ENCODE peak calls at places on chromosomes 4 and X, in nine cellular contexts. One of them, this sample, is unnamed.

GRCh38 chrX:130704053-130705038 is 198.7 kb downstream of the ENOX2 start:
- DNase-seq in GM20000: no peak
- DNase-seq in PC-3: peak; percentile 66
- DNase-seq in A673: no peak
- DNase-seq in psoas muscle: no peak
- DNase-seq in HepG2: peak; percentile 66
- DNase-seq in choroid plexus epithelial cell: peak; percentile 47
- DNase-seq in Calu3: no peak
- DNase-seq in fibroblast of the aortic adventitia: peak; percentile 68
- DNase-seq in this sample: no peak

GRCh38 chr4:80240976-80241375 is 25.5 kb upstream of the FGF5 start:
- DNase-seq in psoas muscle: no peak
- DNase-seq in choroid plexus epithelial cell: no peak
- DNase-seq in fibroblast of the aortic adventitia: peak; percentile 50
- DNase-seq in HepG2: no peak
- DNase-seq in GM20000: no peak
- DNase-seq in Calu3: no peak
- DNase-seq in A673: peak; percentile 1
- DNase-seq in PC-3: no peak
- DNase-seq in this sample: no peak

GRCh38 chr4:40306991-40307390 is 28.1 kb upstream of the CHRNA9 start:
- DNase-seq in Calu3: no peak
- DNase-seq in choroid plexus epithelial cell: no peak
- DNase-seq in PC-3: no peak
- DNase-seq in GM20000: no peak
- DNase-seq in A673: no peak
- DNase-seq in fibroblast of the aortic adventitia: no peak
- DNase-seq in psoas muscle: no peak
- DNase-seq in HepG2: no peak
- DNase-seq in this sample: no peak

GRCh38 chr4:17059192-17059634 is 160.8 kb upstream of the LDB2 start:
- DNase-seq in fibroblast of the aortic adventitia: peak; percentile 93
- DNase-seq in PC-3: no peak
- DNase-seq in choroid plexus epithelial cell: peak; percentile 36
- DNase-seq in A673: peak; percentile 19
- DNase-seq in Calu3: no peak
- DNase-seq in GM20000: no peak
- DNase-seq in HepG2: no peak
- DNase-seq in psoas muscle: peak; percentile 27
- DNase-seq in this sample: no peak

GRCh38 chrX:22594771-22595170 is 322.1 kb downstream of the CBLL2 start:
- DNase-seq in fibroblast of the aortic adventitia: no peak
- DNase-seq in psoas muscle: no peak
- DNase-seq in choroid plexus epithelial cell: no peak
- DNase-seq in HepG2: no peak
- DNase-seq in Calu3: no peak
- DNase-seq in A673: peak; percentile 48
- DNase-seq in GM20000: no peak
- DNase-seq in PC-3: no peak
- DNase-seq in this sample: no peak

GRCh38 chrX:57516491-57516890 is 75.3 kb upstream of the ZXDB start:
- DNase-seq in fibroblast of the aortic adventitia: no peak
- DNase-seq in psoas muscle: no peak
- DNase-seq in PC-3: no peak
- DNase-seq in HepG2: no peak
- DNase-seq in choroid plexus epithelial cell: no peak
- DNase-seq in GM20000: no peak
- DNase-seq in A673: no peak
- DNase-seq in Calu3: no peak
- DNase-seq in this sample: no peak

GRCh38 chr4:95317124-95317820 is 231.5 kb downstream of the UNC5C start:
- DNase-seq in HepG2: no peak
- DNase-seq in Calu3: no peak
- DNase-seq in fibroblast of the aortic adventitia: no peak
- DNase-seq in GM20000: no peak
- DNase-seq in A673: no peak
- DNase-seq in PC-3: no peak
- DNase-seq in psoas muscle: no peak
- DNase-seq in choroid plexus epithelial cell: no peak
- DNase-seq in this sample: no peak

GRCh38 chrX:121562616-121563015 is 515.2 kb downstream of the GLUD2 start:
- DNase-seq in PC-3: no peak
- DNase-seq in psoas muscle: no peak
- DNase-seq in A673: no peak
- DNase-seq in Calu3: no peak
- DNase-seq in HepG2: no peak
- DNase-seq in GM20000: no peak
- DNase-seq in fibroblast of the aortic adventitia: no peak
- DNase-seq in choroid plexus epithelial cell: no peak
- DNase-seq in this sample: no peak

GRCh38 chr4:26839534-26839951 is 21.1 kb upstream of the STIM2 start:
- DNase-seq in HepG2: no peak
- DNase-seq in PC-3: peak; percentile 34
- DNase-seq in A673: peak; percentile 93
- DNase-seq in Calu3: no peak
- DNase-seq in fibroblast of the aortic adventitia: peak; percentile 56
- DNase-seq in psoas muscle: no peak
- DNase-seq in choroid plexus epithelial cell: no peak
- DNase-seq in GM20000: no peak
- DNase-seq in this sample: no peak

GRCh38 chr4:4432341-4433125 is 45.6 kb downstream of the NSG1 start:
- DNase-seq in fibroblast of the aortic adventitia: no peak
- DNase-seq in choroid plexus epithelial cell: no peak
- DNase-seq in A673: no peak
- DNase-seq in HepG2: no peak
- DNase-seq in Calu3: no peak
- DNase-seq in GM20000: no peak
- DNase-seq in psoas muscle: no peak
- DNase-seq in PC-3: no peak
- DNase-seq in this sample: no peak

GRCh38 chr4:4428966-4429875 is 42.3 kb downstream of the NSG1 start:
- DNase-seq in A673: no peak
- DNase-seq in GM20000: no peak
- DNase-seq in HepG2: no peak
- DNase-seq in choroid plexus epithelial cell: no peak
- DNase-seq in psoas muscle: no peak
- DNase-seq in Calu3: no peak
- DNase-seq in fibroblast of the aortic adventitia: no peak
- DNase-seq in PC-3: no peak
- DNase-seq in this sample: no peak

GRCh38 chr4:4427478-4427870 is 40.6 kb downstream of the NSG1 start:
- DNase-seq in fibroblast of the aortic adventitia: no peak
- DNase-seq in HepG2: no peak
- DNase-seq in psoas muscle: no peak
- DNase-seq in Calu3: no peak
- DNase-seq in PC-3: no peak
- DNase-seq in choroid plexus epithelial cell: no peak
- DNase-seq in GM20000: no peak
- DNase-seq in A673: no peak
- DNase-seq in this sample: no peak

GRCh38 chr4:4427886-4428285 is 41.0 kb downstream of the NSG1 start:
- DNase-seq in PC-3: no peak
- DNase-seq in choroid plexus epithelial cell: no peak
- DNase-seq in psoas muscle: no peak
- DNase-seq in Calu3: no peak
- DNase-seq in fibroblast of the aortic adventitia: no peak
- DNase-seq in HepG2: no peak
- DNase-seq in GM20000: no peak
- DNase-seq in A673: no peak
- DNase-seq in this sample: no peak

DNA sequence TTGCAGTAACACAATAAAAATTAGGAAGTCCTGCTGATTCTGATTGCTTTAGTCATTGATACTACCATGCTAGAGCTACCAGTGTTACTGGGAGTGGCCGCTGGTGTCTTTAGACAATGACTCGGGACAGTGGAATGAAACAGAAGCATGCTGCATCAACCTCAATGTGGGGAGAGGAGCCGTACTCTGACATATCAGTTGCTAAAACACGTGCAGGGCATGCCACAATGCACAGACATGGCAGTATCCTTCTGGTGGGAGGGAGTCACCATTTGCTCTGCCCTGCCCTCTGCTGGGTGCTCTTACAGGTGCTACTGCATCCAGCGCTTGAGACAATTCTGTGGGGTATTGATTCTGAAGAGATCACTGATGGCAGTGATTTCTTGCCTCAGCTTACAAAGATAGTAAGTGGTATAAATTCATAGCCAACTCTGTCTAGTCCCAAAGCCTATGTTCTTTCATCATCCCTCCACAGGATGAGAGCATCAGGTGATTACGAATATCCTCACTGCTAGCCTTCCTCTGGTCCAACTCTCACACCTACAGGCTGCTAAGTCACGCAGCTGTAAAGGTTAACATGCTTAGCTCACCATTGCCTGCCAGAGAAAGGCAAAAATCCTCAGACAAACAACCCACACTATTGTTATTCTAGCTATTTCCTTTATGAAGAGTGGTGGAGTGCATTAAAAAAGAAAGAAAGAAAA is 43.7 kb downstream of the NSG1 start:
- DNase-seq in GM20000: peak; percentile 63
- DNase-seq in A673: peak; percentile 71
- DNase-seq in HepG2: peak; percentile 59
- DNase-seq in PC-3: peak; percentile 54
- DNase-seq in choroid plexus epithelial cell: peak; percentile 79
- DNase-seq in psoas muscle: no peak
- DNase-seq in fibroblast of the aortic adventitia: peak; percentile 78
- DNase-seq in Calu3: peak; percentile 36
- DNase-seq in this sample: peak; percentile 58
- TF ChIP-seq CTCF in GM20000: peak; percentile 56
- TF ChIP-seq CTCF in A673: peak; percentile 79
- TF ChIP-seq CTCF in HepG2: peak; percentile 78
- TF ChIP-seq CTCF in PC-3: peak; percentile 71
- TF ChIP-seq CTCF in choroid plexus epithelial cell: peak; percentile 87
- TF ChIP-seq CTCF in psoas muscle: peak; percentile 43
- TF ChIP-seq CTCF in fibroblast of the aortic adventitia: peak; percentile 74
- TF ChIP-seq CTCF in Calu3: peak; percentile 36
- TF ChIP-seq CTCF in this sample: peak; percentile 67

GRCh38 chr4:110631582-110632505 is 9.0 kb upstream of the PITX2 start:
- DNase-seq in fibroblast of the aortic adventitia: peak; percentile 89
- DNase-seq in GM20000: peak; percentile 88
- DNase-seq in Calu3: peak; percentile 76
- DNase-seq in PC-3: peak; percentile 80
- DNase-seq in psoas muscle: peak; percentile 79
- DNase-seq in A673: peak; percentile 92
- DNase-seq in HepG2: peak; percentile 54
- DNase-seq in choroid plexus epithelial cell: peak; percentile 72
- DNase-seq in this sample: peak; percentile 81
- TF ChIP-seq CTCF in fibroblast of the aortic adventitia: peak; percentile 86
- TF ChIP-seq CTCF in GM20000: peak; percentile 82
- TF ChIP-seq CTCF in Calu3: peak; percentile 77
- TF ChIP-seq CTCF in PC-3: peak; percentile 85
- TF ChIP-seq CTCF in psoas muscle: peak; percentile 75
- TF ChIP-seq CTCF in A673: peak; percentile 97
- TF ChIP-seq CTCF in HepG2: peak; percentile 96
- TF ChIP-seq CTCF in choroid plexus epithelial cell: peak; percentile 75
- TF ChIP-seq CTCF in this sample: peak; percentile 74

GRCh38 chr4:55393461-55394320 is 2.1 kb upstream of the TMEM165 start:
- DNase-seq in fibroblast of the aortic adventitia: peak; percentile 68
- DNase-seq in psoas muscle: no peak
- DNase-seq in GM20000: no peak
- DNase-seq in PC-3: peak; percentile 90
- DNase-seq in A673: no peak
- DNase-seq in HepG2: no peak
- DNase-seq in choroid plexus epithelial cell: no peak
- DNase-seq in Calu3: no peak
- DNase-seq in this sample: no peak

GRCh38 chr4:55397024-55397520 is 1.3 kb downstream of the TMEM165 start:
- DNase-seq in fibroblast of the aortic adventitia: no peak
- DNase-seq in PC-3: peak; percentile 31
- DNase-seq in Calu3: no peak
- DNase-seq in A673: no peak
- DNase-seq in HepG2: no peak
- DNase-seq in GM20000: no peak
- DNase-seq in choroid plexus epithelial cell: peak; percentile 28
- DNase-seq in psoas muscle: peak; percentile 25
- DNase-seq in this sample: no peak

GRCh38 chr4:55396305-55397023 is 707 bp downstream of the TMEM165 start:
- DNase-seq in Calu3: peak; percentile 40
- DNase-seq in fibroblast of the aortic adventitia: peak; percentile 74
- DNase-seq in HepG2: peak; percentile 31
- DNase-seq in A673: peak; percentile 21
- DNase-seq in choroid plexus epithelial cell: peak; percentile 44
- DNase-seq in psoas muscle: peak; percentile 54
- DNase-seq in GM20000: peak; percentile 53
- DNase-seq in PC-3: peak; percentile 59
- DNase-seq in this sample: peak; percentile 43

GRCh38 chr4:55395529-55396304 is at the start of gene TMEM165:
- DNase-seq in psoas muscle: peak; percentile 91
- DNase-seq in Calu3: peak; percentile 93
- DNase-seq in A673: peak; percentile 79
- DNase-seq in fibroblast of the aortic adventitia: peak; percentile 84
- DNase-seq in choroid plexus epithelial cell: peak; percentile 90
- DNase-seq in GM20000: peak; percentile 95
- DNase-seq in PC-3: peak; percentile 94
- DNase-seq in HepG2: peak; percentile 77
- DNase-seq in this sample: peak; percentile 95

GRCh38 chr4:55395218-55395528 is 584 bp upstream of the TMEM165 start:
- DNase-seq in A673: no peak
- DNase-seq in HepG2: no peak
- DNase-seq in GM20000: no peak
- DNase-seq in psoas muscle: no peak
- DNase-seq in fibroblast of the aortic adventitia: no peak
- DNase-seq in choroid plexus epithelial cell: no peak
- DNase-seq in Calu3: no peak
- DNase-seq in PC-3: no peak
- DNase-seq in this sample: no peak
- TF ChIP-seq CTCF in A673: no peak
- TF ChIP-seq CTCF in HepG2: no peak
- TF ChIP-seq CTCF in GM20000: no peak
- TF ChIP-seq CTCF in psoas muscle: no peak
- TF ChIP-seq CTCF in fibroblast of the aortic adventitia: peak; percentile 27
- TF ChIP-seq CTCF in choroid plexus epithelial cell: no peak
- TF ChIP-seq CTCF in Calu3: no peak
- TF ChIP-seq CTCF in PC-3: peak; percentile 34
- TF ChIP-seq CTCF in this sample: no peak

DNA sequence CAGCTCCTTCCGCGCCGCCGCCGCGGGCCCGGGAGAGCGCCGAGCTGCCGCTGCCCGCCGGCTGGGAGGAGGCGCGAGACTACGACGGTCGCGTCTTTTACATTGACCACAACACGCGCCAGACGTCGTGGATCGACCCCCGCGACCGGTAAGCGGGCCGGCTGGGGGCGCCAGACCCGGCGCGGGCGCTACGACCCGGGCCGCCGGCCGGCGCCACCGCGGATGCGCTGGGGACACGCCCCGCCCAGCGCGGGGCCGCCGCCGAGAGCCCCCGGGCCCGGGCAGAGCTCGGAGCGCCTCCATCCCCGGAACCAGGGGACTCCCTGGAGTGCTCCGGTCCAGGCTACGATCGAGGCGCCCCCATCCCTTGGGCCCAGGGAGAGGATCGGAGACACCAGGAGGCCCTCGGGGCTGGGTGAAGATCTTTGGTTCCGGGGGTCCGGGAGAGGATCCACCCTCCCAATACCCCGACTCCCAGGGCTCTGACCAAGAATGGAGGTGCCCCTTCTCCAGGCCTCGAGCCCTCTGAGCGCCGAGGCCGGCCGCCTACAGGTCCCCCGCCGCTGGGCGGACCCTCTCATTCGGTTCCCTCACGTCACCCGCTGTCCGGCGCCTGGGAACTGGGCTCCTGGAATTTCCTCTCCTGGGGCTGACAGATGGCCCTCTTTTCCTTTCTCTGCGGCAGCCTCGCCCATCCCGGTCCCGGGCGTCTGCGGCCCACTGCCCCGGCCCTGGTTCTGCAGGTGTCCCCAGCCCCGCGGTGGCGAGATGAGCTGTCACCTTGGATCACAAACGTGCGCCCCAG is 48.8 kb downstream of the CLDN34 start:
- DNase-seq in GM20000: peak; percentile 44
- DNase-seq in A673: peak; percentile 16
- DNase-seq in fibroblast of the aortic adventitia: no peak
- DNase-seq in HepG2: no peak
- DNase-seq in choroid plexus epithelial cell: no peak
- DNase-seq in Calu3: peak; percentile 39
- DNase-seq in psoas muscle: peak; percentile 38
- DNase-seq in PC-3: peak; percentile 25
- DNase-seq in this sample: peak; percentile 22
- TF ChIP-seq CTCF in GM20000: peak; percentile 12
- TF ChIP-seq CTCF in A673: no peak
- TF ChIP-seq CTCF in fibroblast of the aortic adventitia: no peak
- TF ChIP-seq CTCF in HepG2: peak; percentile 32
- TF ChIP-seq CTCF in choroid plexus epithelial cell: no peak
- TF ChIP-seq CTCF in Calu3: no peak
- TF ChIP-seq CTCF in psoas muscle: no peak
- TF ChIP-seq CTCF in PC-3: no peak
- TF ChIP-seq CTCF in this sample: no peak